ENCODE peak calls at places on chromosomes 7 and 10, in seven cellular contexts. One of them, this sample, is unnamed.

GRCh38 chr10:62154231-62154630 is 114.4 kb downstream of the RTKN2 start:
- DNase-seq in sigmoid colon: no peak
- DNase-seq in thyroid gland: no peak
- DNase-seq in uterus: no peak
- DNase-seq in neural crest cell: no peak
- DNase-seq in GM23338: no peak
- DNase-seq in heart left ventricle: no peak
- DNase-seq in this sample: no peak

GRCh38 chr10:33215635-33216034 is 118.8 kb downstream of the NRP1 start:
- DNase-seq in sigmoid colon: no peak
- DNase-seq in thyroid gland: no peak
- DNase-seq in uterus: no peak
- DNase-seq in neural crest cell: no peak
- DNase-seq in GM23338: no peak
- DNase-seq in heart left ventricle: no peak
- DNase-seq in this sample: no peak

GRCh38 chr7:115965241-115965640 is 65.3 kb downstream of the TFEC start:
- DNase-seq in sigmoid colon: no peak
- DNase-seq in thyroid gland: no peak
- DNase-seq in uterus: no peak
- DNase-seq in neural crest cell: no peak
- DNase-seq in GM23338: no peak
- DNase-seq in heart left ventricle: no peak
- DNase-seq in this sample: no peak

GRCh38 chr10:132434405-132435005 is 37.5 kb downstream of the PWWP2B start:
- DNase-seq in sigmoid colon: no peak
- DNase-seq in thyroid gland: no peak
- DNase-seq in uterus: no peak
- DNase-seq in neural crest cell: no peak
- DNase-seq in GM23338: no peak
- DNase-seq in heart left ventricle: peak
- DNase-seq in this sample: no peak

GRCh38 chr10:93589648-93590562 is 11.1 kb downstream of the RBP4 start:
- DNase-seq in sigmoid colon: no peak
- DNase-seq in thyroid gland: no peak
- DNase-seq in uterus: no peak
- DNase-seq in neural crest cell: no peak
- DNase-seq in GM23338: no peak
- DNase-seq in heart left ventricle: no peak
- DNase-seq in this sample: no peak

GRCh38 chr7:94706991-94707390 is 51.1 kb upstream of the SGCE start:
- DNase-seq in sigmoid colon: no peak
- DNase-seq in thyroid gland: no peak
- DNase-seq in uterus: no peak
- DNase-seq in neural crest cell: no peak
- DNase-seq in GM23338: no peak
- DNase-seq in heart left ventricle: no peak
- DNase-seq in this sample: no peak

GRCh38 chr10:126199221-126199998 is 188.9 kb downstream of the ADAM12 start:
- DNase-seq in sigmoid colon: no peak
- DNase-seq in thyroid gland: no peak
- DNase-seq in uterus: no peak
- DNase-seq in neural crest cell: no peak
- DNase-seq in GM23338: no peak
- DNase-seq in heart left ventricle: no peak
- DNase-seq in this sample: no peak

GRCh38 chr10:92074126-92074887 is 150.7 kb downstream of the BTAF1 start:
- DNase-seq in sigmoid colon: no peak
- DNase-seq in thyroid gland: no peak
- DNase-seq in uterus: no peak
- DNase-seq in neural crest cell: no peak
- DNase-seq in GM23338: no peak
- DNase-seq in heart left ventricle: no peak
- DNase-seq in this sample: no peak

GRCh38 chr10:59234814-59235429 is 58.5 kb downstream of the PHYHIPL start:
- DNase-seq in sigmoid colon: no peak
- DNase-seq in thyroid gland: peak
- DNase-seq in uterus: no peak
- DNase-seq in neural crest cell: peak
- DNase-seq in GM23338: peak
- DNase-seq in heart left ventricle: no peak
- DNase-seq in this sample: no peak

GRCh38 chr10:130232361-130233360 is 96.5 kb downstream of the GLRX3 start:
- DNase-seq in sigmoid colon: peak
- DNase-seq in thyroid gland: no peak
- DNase-seq in uterus: no peak
- DNase-seq in neural crest cell: no peak
- DNase-seq in GM23338: no peak
- DNase-seq in heart left ventricle: no peak
- DNase-seq in this sample: no peak

GRCh38 chr7:7639847-7640220 is 718 bp upstream of the UMAD1 start:
- DNase-seq in sigmoid colon: no peak
- DNase-seq in thyroid gland: peak
- DNase-seq in uterus: no peak
- DNase-seq in neural crest cell: no peak
- DNase-seq in GM23338: no peak
- DNase-seq in heart left ventricle: peak
- DNase-seq in this sample: no peak

GRCh38 chr7:54705436-54705835 is 53.6 kb downstream of the SEC61G start:
- DNase-seq in sigmoid colon: no peak
- DNase-seq in thyroid gland: no peak
- DNase-seq in uterus: no peak
- DNase-seq in neural crest cell: no peak
- DNase-seq in GM23338: no peak
- DNase-seq in heart left ventricle: no peak
- DNase-seq in this sample: no peak

GRCh38 chr7:142535123-142535779 is 214.0 kb upstream of the PRSS1 start:
- DNase-seq in sigmoid colon: no peak
- DNase-seq in thyroid gland: peak
- DNase-seq in uterus: no peak
- DNase-seq in neural crest cell: peak
- DNase-seq in GM23338: peak
- DNase-seq in heart left ventricle: no peak
- DNase-seq in this sample: peak

GRCh38 chr7:26441640-26442277 is 150.1 kb downstream of the SNX10 start:
- DNase-seq in sigmoid colon: no peak
- DNase-seq in thyroid gland: no peak
- DNase-seq in uterus: no peak
- DNase-seq in neural crest cell: no peak
- DNase-seq in GM23338: no peak
- DNase-seq in heart left ventricle: no peak
- DNase-seq in this sample: no peak

GRCh38 chr7:30146127-30146612 is 11.4 kb downstream of the MTURN start:
- DNase-seq in sigmoid colon: no peak
- DNase-seq in thyroid gland: no peak
- DNase-seq in uterus: no peak
- DNase-seq in neural crest cell: no peak
- DNase-seq in GM23338: no peak
- DNase-seq in heart left ventricle: no peak
- DNase-seq in this sample: no peak

GRCh38 chr10:1057106-1057657 is 997 bp downstream of the WDR37 start:
- DNase-seq in sigmoid colon: no peak
- DNase-seq in thyroid gland: no peak
- DNase-seq in uterus: no peak
- DNase-seq in neural crest cell: no peak
- DNase-seq in GM23338: peak
- DNase-seq in heart left ventricle: no peak
- DNase-seq in this sample: no peak

GRCh38 chr7:55545496-55545895 is 26.8 kb downstream of the VOPP1 start:
- DNase-seq in sigmoid colon: no peak
- DNase-seq in thyroid gland: peak
- DNase-seq in uterus: no peak
- DNase-seq in neural crest cell: no peak
- DNase-seq in GM23338: no peak
- DNase-seq in heart left ventricle: peak
- DNase-seq in this sample: no peak

GRCh38 chr10:36181421-36181820 is 539.3 kb upstream of the FZD8 start:
- DNase-seq in sigmoid colon: no peak
- DNase-seq in thyroid gland: no peak
- DNase-seq in uterus: no peak
- DNase-seq in neural crest cell: no peak
- DNase-seq in GM23338: no peak
- DNase-seq in heart left ventricle: no peak
- DNase-seq in this sample: no peak

GRCh38 chr7:150731916-150732315 is 5.3 kb upstream of the GIMAP5 start:
- DNase-seq in sigmoid colon: no peak
- DNase-seq in thyroid gland: no peak
- DNase-seq in uterus: no peak
- DNase-seq in neural crest cell: no peak
- DNase-seq in GM23338: no peak
- DNase-seq in heart left ventricle: no peak
- DNase-seq in this sample: no peak

GRCh38 chr10:89944138-89944537 is 242.7 kb downstream of the KIF20B start:
- DNase-seq in sigmoid colon: no peak
- DNase-seq in thyroid gland: no peak
- DNase-seq in uterus: no peak
- DNase-seq in neural crest cell: no peak
- DNase-seq in GM23338: no peak
- DNase-seq in heart left ventricle: no peak
- DNase-seq in this sample: no peak

DNA sequence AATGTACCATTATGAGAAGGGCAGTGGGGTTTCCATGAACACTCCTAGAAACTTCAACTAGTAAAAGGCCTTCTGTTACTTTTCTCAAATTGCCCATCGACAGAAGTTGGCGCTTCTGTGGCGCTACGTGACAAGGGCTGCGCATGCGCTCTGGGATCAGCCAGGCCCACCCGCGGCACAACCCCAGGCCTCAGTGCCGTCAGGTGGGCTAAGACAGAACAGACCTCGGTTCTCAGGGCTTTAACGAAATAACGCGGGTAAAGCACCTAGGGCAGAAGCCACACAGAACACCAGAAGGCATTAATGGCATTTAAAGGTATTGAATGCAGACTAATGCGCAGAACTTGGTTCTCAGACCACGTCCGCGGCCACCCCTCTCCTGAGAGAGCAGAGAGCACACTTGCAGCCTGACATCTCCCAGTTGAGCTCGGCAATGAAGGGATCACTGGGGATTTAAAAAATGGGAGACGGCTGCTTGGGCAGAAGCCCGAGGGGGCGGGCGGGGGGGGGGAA is 67.6 kb upstream of the CTNNA3 start:
- DNase-seq in sigmoid colon: peak
- DNase-seq in thyroid gland: peak
- DNase-seq in uterus: peak
- DNase-seq in neural crest cell: peak
- DNase-seq in GM23338: peak
- DNase-seq in heart left ventricle: peak
- DNase-seq in this sample: no peak
- TF ChIP-seq CTCF in sigmoid colon: no peak
- TF ChIP-seq CTCF in thyroid gland: no peak
- TF ChIP-seq CTCF in uterus: no peak
- TF ChIP-seq CTCF in neural crest cell: no peak
- TF ChIP-seq CTCF in GM23338: no peak
- TF ChIP-seq CTCF in heart left ventricle: no peak
- TF ChIP-seq CTCF in this sample: no peak

DNA sequence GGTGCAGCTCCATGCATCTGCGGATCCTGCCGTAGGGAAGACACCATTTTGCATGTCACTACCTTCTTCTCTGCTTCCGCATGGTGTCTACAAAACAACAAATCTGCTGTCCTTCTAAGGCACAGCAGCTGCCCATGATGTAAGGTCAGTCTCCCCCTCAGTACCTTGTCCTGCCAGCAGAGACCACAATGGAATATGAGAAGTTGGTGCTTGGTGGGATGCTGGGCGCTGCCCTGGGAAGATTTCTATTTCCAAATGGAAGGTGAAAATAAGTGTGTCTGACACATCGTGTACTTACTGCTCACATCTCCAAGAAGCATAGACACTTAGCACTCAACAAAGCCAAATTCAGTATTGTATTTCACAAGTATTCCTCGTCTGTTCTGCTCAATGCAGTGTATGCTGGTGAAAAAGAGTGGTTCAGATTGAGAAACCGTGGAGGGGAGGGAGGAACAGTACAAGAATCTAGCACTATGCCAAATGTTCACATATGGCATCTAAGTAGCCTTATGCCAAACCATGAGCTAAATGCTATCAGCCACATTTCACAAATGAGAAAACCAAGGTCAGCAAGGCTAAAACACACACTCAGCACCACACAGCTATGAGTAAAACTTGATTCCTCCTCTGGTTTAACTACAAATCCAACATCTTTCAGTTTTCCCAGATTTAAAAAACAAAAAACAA is 95.0 kb downstream of the GRB10 start:
- DNase-seq in sigmoid colon: no peak
- DNase-seq in thyroid gland: no peak
- DNase-seq in uterus: no peak
- DNase-seq in neural crest cell: no peak
- DNase-seq in GM23338: no peak
- DNase-seq in heart left ventricle: no peak
- DNase-seq in this sample: no peak
- TF ChIP-seq CTCF in sigmoid colon: no peak
- TF ChIP-seq CTCF in thyroid gland: no peak
- TF ChIP-seq CTCF in uterus: no peak
- TF ChIP-seq CTCF in neural crest cell: no peak
- TF ChIP-seq CTCF in GM23338: no peak
- TF ChIP-seq CTCF in heart left ventricle: no peak
- TF ChIP-seq CTCF in this sample: no peak

GRCh38 chr7:123054357-123055133 is 59.0 kb upstream of the TAS2R16 start:
- DNase-seq in sigmoid colon: no peak
- DNase-seq in thyroid gland: no peak
- DNase-seq in uterus: no peak
- DNase-seq in neural crest cell: no peak
- DNase-seq in GM23338: peak
- DNase-seq in heart left ventricle: peak
- DNase-seq in this sample: no peak
- TF ChIP-seq CTCF in sigmoid colon: no peak
- TF ChIP-seq CTCF in thyroid gland: no peak
- TF ChIP-seq CTCF in uterus: no peak
- TF ChIP-seq CTCF in neural crest cell: no peak
- TF ChIP-seq CTCF in GM23338: peak
- TF ChIP-seq CTCF in heart left ventricle: peak
- TF ChIP-seq CTCF in this sample: peak

DNA sequence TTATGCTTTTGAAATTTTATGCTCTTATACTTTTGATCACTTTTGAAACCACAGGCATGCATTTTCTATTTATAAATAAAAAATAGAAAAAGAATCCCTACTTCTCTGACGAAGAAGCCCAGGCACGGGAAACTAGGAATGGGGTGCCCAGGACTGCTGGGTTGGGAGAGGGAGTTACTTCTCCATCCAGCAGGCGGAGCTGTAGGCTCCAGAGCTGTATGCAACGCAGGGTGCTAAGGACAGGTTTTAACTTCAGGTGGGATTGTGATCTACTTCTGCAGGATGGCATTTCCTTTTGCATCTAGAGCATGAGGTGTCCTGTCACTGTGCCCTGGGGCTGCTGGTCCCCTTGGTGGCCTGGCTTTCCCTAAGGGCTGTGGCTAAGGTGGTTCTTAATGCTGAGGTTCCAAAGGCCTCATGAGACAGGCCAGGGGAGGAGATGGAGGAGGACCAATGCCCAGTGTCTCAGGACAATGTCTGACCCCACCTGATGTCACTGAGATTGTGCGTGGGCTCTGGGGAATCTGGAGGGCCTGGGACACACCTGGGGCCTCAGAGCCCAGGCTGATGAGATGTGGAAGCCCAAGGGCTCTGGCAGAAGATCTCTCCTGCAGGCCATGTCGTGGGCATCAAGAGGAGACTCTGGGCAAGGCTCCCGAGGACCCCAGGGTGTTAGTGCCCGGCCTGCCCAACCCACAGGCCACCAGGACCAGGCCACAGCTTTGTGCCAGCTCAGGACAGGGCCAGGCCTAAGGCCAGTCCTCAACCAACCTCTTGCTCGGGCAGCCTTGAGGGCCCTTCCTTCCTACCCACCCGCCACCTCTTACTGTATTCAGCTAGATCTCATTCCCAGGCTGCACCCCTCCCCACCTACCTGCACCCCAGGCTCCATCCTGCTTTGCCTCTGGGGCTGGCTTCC is 507 bp downstream of the CCDC201 start:
- DNase-seq in sigmoid colon: no peak
- DNase-seq in thyroid gland: no peak
- DNase-seq in uterus: no peak
- DNase-seq in neural crest cell: no peak
- DNase-seq in GM23338: peak
- DNase-seq in heart left ventricle: no peak
- DNase-seq in this sample: no peak
- TF ChIP-seq CTCF in sigmoid colon: no peak
- TF ChIP-seq CTCF in thyroid gland: no peak
- TF ChIP-seq CTCF in uterus: no peak
- TF ChIP-seq CTCF in neural crest cell: peak
- TF ChIP-seq CTCF in GM23338: peak
- TF ChIP-seq CTCF in heart left ventricle: peak
- TF ChIP-seq CTCF in this sample: no peak